ENCODE peak calls at places on chromosomes 1 and 21, in eight cellular contexts. One of them, this sample, is unnamed.

GRCh38 chr1:41315482-41315823 is 45.8 kb upstream of the FOXO6 start:
- DNase-seq in NAMALWA: no peak
- DNase-seq in T-cell: no peak
- DNase-seq in CD4-positive, alpha-beta memory T cell: no peak
- DNase-seq in fibroblast of lung: no peak
- DNase-seq in NCI-H1417: peak
- DNase-seq in AG10803: peak
- DNase-seq in central memory CD4-positive, alpha-beta T cell: no peak
- DNase-seq in this sample: no peak

GRCh38 chr1:94416901-94417701 is 1.1 kb upstream of the ABCD3 start:
- DNase-seq in NAMALWA: no peak
- DNase-seq in T-cell: no peak
- DNase-seq in CD4-positive, alpha-beta memory T cell: no peak
- DNase-seq in fibroblast of lung: peak
- DNase-seq in NCI-H1417: peak
- DNase-seq in AG10803: peak
- DNase-seq in central memory CD4-positive, alpha-beta T cell: no peak
- DNase-seq in this sample: peak

GRCh38 chr1:221689138-221689537 is 52.8 kb downstream of the DUSP10 start:
- DNase-seq in NAMALWA: no peak
- DNase-seq in T-cell: no peak
- DNase-seq in CD4-positive, alpha-beta memory T cell: peak
- DNase-seq in fibroblast of lung: no peak
- DNase-seq in NCI-H1417: no peak
- DNase-seq in AG10803: no peak
- DNase-seq in central memory CD4-positive, alpha-beta T cell: peak
- DNase-seq in this sample: no peak

GRCh38 chr1:22677861-22678521 is 25.0 kb downstream of the C1QB start:
- DNase-seq in NAMALWA: no peak
- DNase-seq in T-cell: no peak
- DNase-seq in CD4-positive, alpha-beta memory T cell: no peak
- DNase-seq in fibroblast of lung: no peak
- DNase-seq in NCI-H1417: no peak
- DNase-seq in AG10803: no peak
- DNase-seq in central memory CD4-positive, alpha-beta T cell: no peak
- DNase-seq in this sample: no peak

GRCh38 chr1:12047120-12047876 is 15.8 kb upstream of the TNFRSF8 start:
- DNase-seq in NAMALWA: no peak
- DNase-seq in T-cell: peak
- DNase-seq in CD4-positive, alpha-beta memory T cell: peak
- DNase-seq in fibroblast of lung: peak
- DNase-seq in NCI-H1417: no peak
- DNase-seq in AG10803: peak
- DNase-seq in central memory CD4-positive, alpha-beta T cell: peak
- DNase-seq in this sample: no peak

GRCh38 chr1:244445320-244446181 is 6.2 kb downstream of the ADSS2 start:
- DNase-seq in NAMALWA: no peak
- DNase-seq in T-cell: no peak
- DNase-seq in CD4-positive, alpha-beta memory T cell: no peak
- DNase-seq in fibroblast of lung: peak
- DNase-seq in NCI-H1417: no peak
- DNase-seq in AG10803: peak
- DNase-seq in central memory CD4-positive, alpha-beta T cell: no peak
- DNase-seq in this sample: no peak

GRCh38 chr21:35578831-35579470 is 481.4 kb downstream of the SETD4 start:
- DNase-seq in NAMALWA: no peak
- DNase-seq in T-cell: no peak
- DNase-seq in CD4-positive, alpha-beta memory T cell: no peak
- DNase-seq in fibroblast of lung: peak
- DNase-seq in NCI-H1417: no peak
- DNase-seq in AG10803: peak
- DNase-seq in central memory CD4-positive, alpha-beta T cell: no peak
- DNase-seq in this sample: no peak

GRCh38 chr1:85356130-85356529 is 79.7 kb upstream of the BCL10 start:
- DNase-seq in NAMALWA: no peak
- DNase-seq in T-cell: no peak
- DNase-seq in CD4-positive, alpha-beta memory T cell: no peak
- DNase-seq in fibroblast of lung: no peak
- DNase-seq in NCI-H1417: no peak
- DNase-seq in AG10803: no peak
- DNase-seq in central memory CD4-positive, alpha-beta T cell: no peak
- DNase-seq in this sample: no peak

GRCh38 chr1:207948536-207949250 is 37.8 kb upstream of the CD34 start:
- DNase-seq in NAMALWA: no peak
- DNase-seq in T-cell: no peak
- DNase-seq in CD4-positive, alpha-beta memory T cell: no peak
- DNase-seq in fibroblast of lung: no peak
- DNase-seq in NCI-H1417: no peak
- DNase-seq in AG10803: peak
- DNase-seq in central memory CD4-positive, alpha-beta T cell: no peak
- DNase-seq in this sample: no peak

GRCh38 chr21:33884361-33885157 is 31.0 kb downstream of the ATP5PO start:
- DNase-seq in NAMALWA: no peak
- DNase-seq in T-cell: no peak
- DNase-seq in CD4-positive, alpha-beta memory T cell: no peak
- DNase-seq in fibroblast of lung: peak
- DNase-seq in NCI-H1417: no peak
- DNase-seq in AG10803: peak
- DNase-seq in central memory CD4-positive, alpha-beta T cell: no peak
- DNase-seq in this sample: no peak

GRCh38 chr1:167714098-167714850 is 7.5 kb upstream of the MPZL1 start:
- DNase-seq in NAMALWA: peak
- DNase-seq in T-cell: peak
- DNase-seq in CD4-positive, alpha-beta memory T cell: peak
- DNase-seq in fibroblast of lung: peak
- DNase-seq in NCI-H1417: peak
- DNase-seq in AG10803: peak
- DNase-seq in central memory CD4-positive, alpha-beta T cell: peak
- DNase-seq in this sample: peak

GRCh38 chr1:31239653-31240241 is at the start of gene NKAIN1:
- DNase-seq in NAMALWA: no peak
- DNase-seq in T-cell: no peak
- DNase-seq in CD4-positive, alpha-beta memory T cell: no peak
- DNase-seq in fibroblast of lung: peak
- DNase-seq in NCI-H1417: peak
- DNase-seq in AG10803: peak
- DNase-seq in central memory CD4-positive, alpha-beta T cell: no peak
- DNase-seq in this sample: no peak

GRCh38 chr1:244840219-244840794 is 4.8 kb downstream of the COX20 start:
- DNase-seq in NAMALWA: peak
- DNase-seq in T-cell: no peak
- DNase-seq in CD4-positive, alpha-beta memory T cell: no peak
- DNase-seq in fibroblast of lung: no peak
- DNase-seq in NCI-H1417: no peak
- DNase-seq in AG10803: no peak
- DNase-seq in central memory CD4-positive, alpha-beta T cell: no peak
- DNase-seq in this sample: peak

GRCh38 chr21:29299906-29300546 is 1.3 kb downstream of the BACH1 start:
- DNase-seq in NAMALWA: peak
- DNase-seq in T-cell: peak
- DNase-seq in CD4-positive, alpha-beta memory T cell: peak
- DNase-seq in fibroblast of lung: peak
- DNase-seq in NCI-H1417: peak
- DNase-seq in AG10803: peak
- DNase-seq in central memory CD4-positive, alpha-beta T cell: peak
- DNase-seq in this sample: peak

GRCh38 chr21:45279446-45280177 is 8.1 kb downstream of the POFUT2 start:
- DNase-seq in NAMALWA: no peak
- DNase-seq in T-cell: no peak
- DNase-seq in CD4-positive, alpha-beta memory T cell: no peak
- DNase-seq in fibroblast of lung: no peak
- DNase-seq in NCI-H1417: no peak
- DNase-seq in AG10803: no peak
- DNase-seq in central memory CD4-positive, alpha-beta T cell: no peak
- DNase-seq in this sample: no peak

GRCh38 chr1:39657923-39658485 is 13.9 kb downstream of the NT5C1A start:
- DNase-seq in NAMALWA: peak
- DNase-seq in T-cell: peak
- DNase-seq in CD4-positive, alpha-beta memory T cell: peak
- DNase-seq in fibroblast of lung: peak
- DNase-seq in NCI-H1417: peak
- DNase-seq in AG10803: peak
- DNase-seq in central memory CD4-positive, alpha-beta T cell: peak
- DNase-seq in this sample: peak

GRCh38 chr1:88562991-88563390 is 121.1 kb upstream of the PKN2 start:
- DNase-seq in NAMALWA: no peak
- DNase-seq in T-cell: no peak
- DNase-seq in CD4-positive, alpha-beta memory T cell: no peak
- DNase-seq in fibroblast of lung: no peak
- DNase-seq in NCI-H1417: peak
- DNase-seq in AG10803: no peak
- DNase-seq in central memory CD4-positive, alpha-beta T cell: no peak
- DNase-seq in this sample: no peak

GRCh38 chr1:39392851-39393573 is 98.4 kb upstream of the BMP8A start:
- DNase-seq in NAMALWA: no peak
- DNase-seq in T-cell: no peak
- DNase-seq in CD4-positive, alpha-beta memory T cell: no peak
- DNase-seq in fibroblast of lung: no peak
- DNase-seq in NCI-H1417: no peak
- DNase-seq in AG10803: no peak
- DNase-seq in central memory CD4-positive, alpha-beta T cell: no peak
- DNase-seq in this sample: no peak

GRCh38 chr21:38596264-38597042 is 98.2 kb upstream of the ERG start:
- DNase-seq in NAMALWA: no peak
- DNase-seq in T-cell: no peak
- DNase-seq in CD4-positive, alpha-beta memory T cell: no peak
- DNase-seq in fibroblast of lung: peak
- DNase-seq in NCI-H1417: no peak
- DNase-seq in AG10803: no peak
- DNase-seq in central memory CD4-positive, alpha-beta T cell: no peak
- DNase-seq in this sample: no peak

GRCh38 chr1:186658999-186659398 is 21.2 kb downstream of the PTGS2 start:
- DNase-seq in NAMALWA: no peak
- DNase-seq in T-cell: no peak
- DNase-seq in CD4-positive, alpha-beta memory T cell: no peak
- DNase-seq in fibroblast of lung: no peak
- DNase-seq in NCI-H1417: no peak
- DNase-seq in AG10803: no peak
- DNase-seq in central memory CD4-positive, alpha-beta T cell: no peak
- DNase-seq in this sample: no peak

GRCh38 chr1:192575499-192576189 is at the start of gene RGS1:
- DNase-seq in NAMALWA: peak
- DNase-seq in T-cell: peak
- DNase-seq in CD4-positive, alpha-beta memory T cell: peak
- DNase-seq in fibroblast of lung: no peak
- DNase-seq in NCI-H1417: no peak
- DNase-seq in AG10803: no peak
- DNase-seq in central memory CD4-positive, alpha-beta T cell: peak
- DNase-seq in this sample: peak

GRCh38 chr1:228079013-228079412 is 3.5 kb upstream of the ARF1 start:
- DNase-seq in NAMALWA: no peak
- DNase-seq in T-cell: no peak
- DNase-seq in CD4-positive, alpha-beta memory T cell: no peak
- DNase-seq in fibroblast of lung: no peak
- DNase-seq in NCI-H1417: no peak
- DNase-seq in AG10803: no peak
- DNase-seq in central memory CD4-positive, alpha-beta T cell: no peak
- DNase-seq in this sample: no peak

GRCh38 chr1:185439727-185440415 is 122.8 kb upstream of the IVNS1ABP start:
- DNase-seq in NAMALWA: peak
- DNase-seq in T-cell: no peak
- DNase-seq in CD4-positive, alpha-beta memory T cell: peak
- DNase-seq in fibroblast of lung: peak
- DNase-seq in NCI-H1417: no peak
- DNase-seq in AG10803: peak
- DNase-seq in central memory CD4-positive, alpha-beta T cell: no peak
- DNase-seq in this sample: no peak

GRCh38 chr1:166905930-166906329 is 29.9 kb upstream of the TADA1 start:
- DNase-seq in NAMALWA: no peak
- DNase-seq in T-cell: no peak
- DNase-seq in CD4-positive, alpha-beta memory T cell: no peak
- DNase-seq in fibroblast of lung: peak
- DNase-seq in NCI-H1417: no peak
- DNase-seq in AG10803: peak
- DNase-seq in central memory CD4-positive, alpha-beta T cell: no peak
- DNase-seq in this sample: no peak

GRCh38 chr1:212446333-212446732 is 13.6 kb downstream of the NENF start:
- DNase-seq in NAMALWA: no peak
- DNase-seq in T-cell: no peak
- DNase-seq in CD4-positive, alpha-beta memory T cell: no peak
- DNase-seq in fibroblast of lung: no peak
- DNase-seq in NCI-H1417: no peak
- DNase-seq in AG10803: no peak
- DNase-seq in central memory CD4-positive, alpha-beta T cell: no peak
- DNase-seq in this sample: no peak

GRCh38 chr1:79323240-79324025 is 316.9 kb upstream of the ADGRL4 start:
- DNase-seq in NAMALWA: no peak
- DNase-seq in T-cell: no peak
- DNase-seq in CD4-positive, alpha-beta memory T cell: no peak
- DNase-seq in fibroblast of lung: peak
- DNase-seq in NCI-H1417: no peak
- DNase-seq in AG10803: peak
- DNase-seq in central memory CD4-positive, alpha-beta T cell: no peak
- DNase-seq in this sample: no peak

GRCh38 chr1:231420959-231421615 is 1.0 kb downstream of the EGLN1 start:
- DNase-seq in NAMALWA: peak
- DNase-seq in T-cell: peak
- DNase-seq in CD4-positive, alpha-beta memory T cell: peak
- DNase-seq in fibroblast of lung: peak
- DNase-seq in NCI-H1417: peak
- DNase-seq in AG10803: peak
- DNase-seq in central memory CD4-positive, alpha-beta T cell: peak
- DNase-seq in this sample: peak

GRCh38 chr1:244391761-244392160 is 59.9 kb downstream of the ADSS2 start:
- DNase-seq in NAMALWA: no peak
- DNase-seq in T-cell: no peak
- DNase-seq in CD4-positive, alpha-beta memory T cell: no peak
- DNase-seq in fibroblast of lung: peak
- DNase-seq in NCI-H1417: no peak
- DNase-seq in AG10803: peak
- DNase-seq in central memory CD4-positive, alpha-beta T cell: no peak
- DNase-seq in this sample: no peak

GRCh38 chr21:24856326-24856725 is 751.0 kb downstream of the MRPL39 start:
- DNase-seq in NAMALWA: no peak
- DNase-seq in T-cell: no peak
- DNase-seq in CD4-positive, alpha-beta memory T cell: no peak
- DNase-seq in fibroblast of lung: no peak
- DNase-seq in NCI-H1417: no peak
- DNase-seq in AG10803: no peak
- DNase-seq in central memory CD4-positive, alpha-beta T cell: no peak
- DNase-seq in this sample: no peak

GRCh38 chr1:37673920-37674319 is 18.4 kb upstream of the CDCA8 start:
- DNase-seq in NAMALWA: no peak
- DNase-seq in T-cell: peak
- DNase-seq in CD4-positive, alpha-beta memory T cell: peak
- DNase-seq in fibroblast of lung: no peak
- DNase-seq in NCI-H1417: no peak
- DNase-seq in AG10803: peak
- DNase-seq in central memory CD4-positive, alpha-beta T cell: peak
- DNase-seq in this sample: no peak

GRCh38 chr1:22184454-22184853 is 41.6 kb upstream of the WNT4 start:
- DNase-seq in NAMALWA: no peak
- DNase-seq in T-cell: no peak
- DNase-seq in CD4-positive, alpha-beta memory T cell: no peak
- DNase-seq in fibroblast of lung: no peak
- DNase-seq in NCI-H1417: no peak
- DNase-seq in AG10803: no peak
- DNase-seq in central memory CD4-positive, alpha-beta T cell: no peak
- DNase-seq in this sample: no peak